ENCODE peak calls at places on chromosomes 12 and 14, in nine cellular contexts. N is suprapubic skin; R is left ventricle myocardium inferior; T is CD8-positive, alpha-beta T cell; V is HL-60; C is cardiac fibroblast; B is breast epithelium; S is endodermal cell; E is heart right ventricle. I is an unnamed sample.

GRCh38 chr14:20469890-20470858 is 968 bp downstream of the PNP start:
- DNase-seq in N (no peak), T (peak; percentile 31), C (peak; percentile 63), B (no peak), V (peak; percentile 73), E (no peak), R (no peak), S (peak; percentile 80), I (peak; percentile 54)

GRCh38 chr14:54487771-54488170 is 1.0 kb downstream of the GMFB start:
- DNase-seq in B (no peak), S (peak; percentile 22), V (no peak), E (no peak), C (peak; percentile 67), T (no peak), R (no peak), N (no peak), I (no peak)

GRCh38 chr12:131105351-131105735 is 151.6 kb downstream of the ADGRD1 start:
- DNase-seq in T (no peak), C (no peak), E (no peak), V (no peak), S (no peak), B (no peak), N (no peak), R (no peak), I (no peak)

GRCh38 chr14:69818760-69819191 is 21.7 kb upstream of the SLC10A1 start:
- DNase-seq in R (no peak), T (peak; percentile 19), V (no peak), C (peak; percentile 70), N (no peak), S (peak; percentile 85), B (no peak), E (no peak), I (no peak)

GRCh38 chr12:124512667-124513296 is 54.6 kb downstream of the NCOR2 start:
- DNase-seq in V (no peak), T (no peak), E (peak; percentile 88), N (peak; percentile 95), C (peak; percentile 97), B (peak; percentile 85), R (peak; percentile 86), S (peak; percentile 97), I (peak; percentile 87)

GRCh38 chr14:96748371-96748770 is 48.8 kb upstream of the VRK1 start:
- DNase-seq in E (no peak), V (no peak), R (no peak), S (no peak), T (no peak), N (no peak), B (peak; percentile 52), C (no peak), I (no peak)

GRCh38 chr12:57461326-57461903 is 1.8 kb downstream of the GLI1 start:
- DNase-seq in B (no peak), V (no peak), T (no peak), S (peak; percentile 95), R (peak; percentile 74), N (no peak), E (peak; percentile 67), C (peak; percentile 59), I (peak; percentile 84)

GRCh38 chr14:94088516-94088915 is 7.4 kb downstream of the IFI27L1 start:
- DNase-seq in R (no peak), E (no peak), C (peak; percentile 24), V (no peak), B (no peak), T (no peak), S (no peak), N (no peak), I (no peak)

GRCh38 chr14:34778744-34779143 is 64.4 kb upstream of the CFL2 start:
- DNase-seq in N (no peak), B (no peak), E (no peak), S (no peak), V (no peak), R (no peak), T (no peak), C (no peak), I (no peak)

GRCh38 chr12:127717293-127717692 is 549.7 kb upstream of the TMEM132C start:
- DNase-seq in V (no peak), S (no peak), T (no peak), B (no peak), C (no peak), N (no peak), R (no peak), E (no peak), I (no peak)

GRCh38 chr12:39620664-39621658 is 1.4 kb upstream of the ABCD2 start:
- DNase-seq in S (no peak), B (no peak), R (no peak), E (no peak), N (no peak), T (peak; percentile 23), C (no peak), V (no peak), I (peak; percentile 14)

GRCh38 chr12:15532364-15532977 is 210.2 kb downstream of the PTPRO start:
- DNase-seq in S (peak; percentile 88), V (no peak), B (no peak), E (no peak), R (no peak), T (peak; percentile 37), N (no peak), C (peak; percentile 83), I (no peak)

GRCh38 chr14:34029921-34030334 is 79.1 kb upstream of the EGLN3 start:
- DNase-seq in S (peak; percentile 69), T (no peak), V (no peak), N (no peak), E (peak; percentile 42), C (peak; percentile 84), R (peak; percentile 69), B (no peak), I (no peak)

GRCh38 chr14:57834961-57835360 is 30.9 kb downstream of the SLC35F4 start:
- DNase-seq in V (no peak), R (no peak), C (no peak), T (no peak), B (no peak), N (no peak), S (no peak), E (no peak), I (no peak)
- H3K4me3 ChIP-seq in V (no peak overlapping the region), R (no peak overlapping the region), C (no peak overlapping the region), T (no peak overlapping the region), B (no peak overlapping the region), N (no peak overlapping the region), S (no peak overlapping the region), E (no peak overlapping the region), I (no peak overlapping the region)

GRCh38 chr12:90301095-90301494 is 592.5 kb upstream of the ATP2B1 start:
- DNase-seq in B (no peak), S (no peak), E (no peak), T (no peak), N (no peak), V (no peak), R (no peak), C (no peak), I (no peak)

GRCh38 chr12:90301734-90302133 is 593.1 kb upstream of the ATP2B1 start:
- DNase-seq in T (no peak), R (no peak), V (no peak), C (no peak), B (no peak), S (no peak), N (no peak), E (no peak), I (no peak)

GRCh38 chr12:90299121-90299520 is 590.5 kb upstream of the ATP2B1 start:
- DNase-seq in S (no peak), T (no peak), B (no peak), N (no peak), V (no peak), C (no peak), E (no peak), R (no peak), I (no peak)

GRCh38 chr12:90295858-90296257 is 587.2 kb upstream of the ATP2B1 start:
- DNase-seq in S (no peak), T (no peak), E (no peak), C (no peak), N (no peak), R (no peak), B (no peak), V (no peak), I (no peak)

GRCh38 chr12:90298289-90298948 is 589.8 kb upstream of the ATP2B1 start:
- DNase-seq in T (no peak), R (no peak), N (no peak), S (no peak), E (no peak), C (no peak), B (no peak), V (no peak), I (no peak)
- H3K4me3 ChIP-seq in T (no peak overlapping the region), R (no peak overlapping the region), N (no peak overlapping the region), S (no peak overlapping the region), E (no peak overlapping the region), C (no peak overlapping the region), B (no peak overlapping the region), V (no peak overlapping the region), I (no peak overlapping the region)

GRCh38 chr12:23954332-23954731 is 4.9 kb upstream of the SOX5 start:
- DNase-seq in C (no peak), T (no peak), N (no peak), S (no peak), V (no peak), B (no peak), E (no peak), R (no peak), I (no peak)

GRCh38 chr12:23952071-23952470 is 2.6 kb upstream of the SOX5 start:
- DNase-seq in T (no peak), B (no peak), R (no peak), V (no peak), N (no peak), S (no peak), E (no peak), C (no peak), I (no peak)

GRCh38 chr12:23949212-23950010 is at the start of gene SOX5:
- DNase-seq in V (no peak), C (peak; percentile 63), B (no peak), R (peak; percentile 34), N (no peak), T (no peak), S (peak; percentile 85), E (peak; percentile 28), I (peak; percentile 37)

GRCh38 chr12:23950011-23950774 is 723 bp upstream of the SOX5 start:
- DNase-seq in S (peak; percentile 73), T (no peak), E (no peak), R (no peak), C (peak; percentile 33), N (no peak), B (no peak), V (no peak), I (no peak)

DNA sequence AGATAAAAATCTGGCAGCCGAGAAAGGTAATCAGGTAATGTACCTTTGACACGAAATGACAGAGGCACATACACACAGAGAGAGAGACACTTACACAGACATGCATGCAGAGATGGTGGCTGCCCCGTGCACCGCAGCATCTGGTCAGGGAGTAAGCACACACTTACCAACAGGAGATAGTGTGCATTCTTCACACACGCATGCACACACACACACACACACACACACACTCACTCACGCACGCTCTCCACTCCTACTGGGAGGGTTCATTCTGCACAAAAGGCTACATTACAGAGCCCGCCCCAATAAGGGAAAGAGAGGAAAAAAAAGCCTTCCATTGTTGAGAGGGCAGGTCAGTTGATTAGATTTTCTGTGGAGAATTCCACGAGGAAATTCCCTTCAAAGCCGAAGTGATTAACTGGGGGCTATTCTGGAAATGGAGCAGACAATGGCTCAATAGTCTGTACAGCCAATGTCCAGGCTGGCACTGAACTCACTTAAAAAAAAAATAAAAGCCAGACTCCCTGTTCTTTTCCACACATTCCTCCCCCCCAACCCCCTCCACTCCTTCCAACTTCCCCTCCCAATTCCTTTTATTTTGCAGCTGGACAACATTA is 1.4 kb upstream of the SOX5 start:
- DNase-seq in N (no peak), S (no peak), R (no peak), C (peak; percentile 20), E (no peak), T (no peak), V (no peak), B (no peak), I (no peak)
- H3K4me3 ChIP-seq in N (peak overlapping the region; percentile 35), S (peak overlapping the region; percentile 85), R (peak overlapping the region; percentile 61), C (peak overlapping the region; percentile 51), E (peak overlapping the region; percentile 50), T (no peak overlapping the region), V (no peak overlapping the region), B (peak overlapping the region; percentile 46), I (peak overlapping the region; percentile 35)

GRCh38 chr12:47722926-47723631 is 2.2 kb downstream of the ENDOU start:
- DNase-seq in C (no peak), R (no peak), E (no peak), B (no peak), V (no peak), S (peak; percentile 45), N (peak; percentile 74), T (no peak), I (no peak)
- H3K4me3 ChIP-seq in C (no peak overlapping the region), R (no peak overlapping the region), E (no peak overlapping the region), B (no peak overlapping the region), V (no peak overlapping the region), S (no peak overlapping the region), N (no peak overlapping the region), T (no peak overlapping the region), I (no peak overlapping the region)

I was measured in left lung.